ENCODE peak calls at places on chromosomes 16 and 17, in six cellular contexts. One of them, this sample, is unnamed.

GRCh38 chr17:64572682-64573154 is 65.9 kb downstream of the CEP95 start:
- DNase-seq in cardiac muscle cell: peak; percentile 54
- DNase-seq in upper lobe of right lung: no peak
- DNase-seq in stimulated activated CD8-positive, alpha-beta memory T cell treated with anti-CD3 and anti-CD28 coated beads, Interleukin-12 subunit alpha, Interleukin-12 subunit beta, amount 100 ng/mL, for 4 hours: no peak
- DNase-seq in activated CD8-positive, alpha-beta memory T cell treated with anti-CD3 and anti-CD28 coated beads for 1 hour: no peak
- DNase-seq in GM12865: no peak
- DNase-seq in this sample: no peak

GRCh38 chr16:62450291-62450690 is 414.1 kb upstream of the CDH8 start:
- DNase-seq in stimulated activated CD8-positive, alpha-beta memory T cell treated with anti-CD3 and anti-CD28 coated beads, Interleukin-12 subunit alpha, Interleukin-12 subunit beta, amount 100 ng/mL, for 4 hours: no peak
- DNase-seq in cardiac muscle cell: no peak
- DNase-seq in upper lobe of right lung: no peak
- DNase-seq in activated CD8-positive, alpha-beta memory T cell treated with anti-CD3 and anti-CD28 coated beads for 1 hour: no peak
- DNase-seq in GM12865: no peak
- DNase-seq in this sample: no peak

GRCh38 chr17:21302711-21303425 is 18.4 kb downstream of the MAP2K3 start:
- DNase-seq in upper lobe of right lung: no peak
- DNase-seq in stimulated activated CD8-positive, alpha-beta memory T cell treated with anti-CD3 and anti-CD28 coated beads, Interleukin-12 subunit alpha, Interleukin-12 subunit beta, amount 100 ng/mL, for 4 hours: no peak
- DNase-seq in activated CD8-positive, alpha-beta memory T cell treated with anti-CD3 and anti-CD28 coated beads for 1 hour: no peak
- DNase-seq in GM12865: no peak
- DNase-seq in cardiac muscle cell: no peak
- DNase-seq in this sample: peak; percentile 53

GRCh38 chr16:73033271-73033998 is 14.5 kb downstream of the ZFHX3 start:
- DNase-seq in upper lobe of right lung: no peak
- DNase-seq in activated CD8-positive, alpha-beta memory T cell treated with anti-CD3 and anti-CD28 coated beads for 1 hour: no peak
- DNase-seq in GM12865: peak; percentile 64
- DNase-seq in stimulated activated CD8-positive, alpha-beta memory T cell treated with anti-CD3 and anti-CD28 coated beads, Interleukin-12 subunit alpha, Interleukin-12 subunit beta, amount 100 ng/mL, for 4 hours: no peak
- DNase-seq in cardiac muscle cell: no peak
- DNase-seq in this sample: no peak

GRCh38 chr17:61418433-61418832 is 18.8 kb downstream of the TBX2 start:
- DNase-seq in upper lobe of right lung: no peak
- DNase-seq in cardiac muscle cell: no peak
- DNase-seq in stimulated activated CD8-positive, alpha-beta memory T cell treated with anti-CD3 and anti-CD28 coated beads, Interleukin-12 subunit alpha, Interleukin-12 subunit beta, amount 100 ng/mL, for 4 hours: no peak
- DNase-seq in activated CD8-positive, alpha-beta memory T cell treated with anti-CD3 and anti-CD28 coated beads for 1 hour: no peak
- DNase-seq in GM12865: no peak
- DNase-seq in this sample: no peak

GRCh38 chr16:30357085-30357714 is 2.1 kb upstream of the CD2BP2 start:
- DNase-seq in activated CD8-positive, alpha-beta memory T cell treated with anti-CD3 and anti-CD28 coated beads for 1 hour: no peak
- DNase-seq in upper lobe of right lung: no peak
- DNase-seq in stimulated activated CD8-positive, alpha-beta memory T cell treated with anti-CD3 and anti-CD28 coated beads, Interleukin-12 subunit alpha, Interleukin-12 subunit beta, amount 100 ng/mL, for 4 hours: no peak
- DNase-seq in GM12865: no peak
- DNase-seq in cardiac muscle cell: no peak
- DNase-seq in this sample: no peak

GRCh38 chr17:3641717-3642486 is 5.3 kb downstream of the CTNS start:
- DNase-seq in activated CD8-positive, alpha-beta memory T cell treated with anti-CD3 and anti-CD28 coated beads for 1 hour: no peak
- DNase-seq in stimulated activated CD8-positive, alpha-beta memory T cell treated with anti-CD3 and anti-CD28 coated beads, Interleukin-12 subunit alpha, Interleukin-12 subunit beta, amount 100 ng/mL, for 4 hours: no peak
- DNase-seq in GM12865: no peak
- DNase-seq in upper lobe of right lung: no peak
- DNase-seq in cardiac muscle cell: peak; percentile 57
- DNase-seq in this sample: no peak

GRCh38 chr17:80938556-80938955 is 53.1 kb upstream of the CHMP6 start:
- DNase-seq in cardiac muscle cell: no peak
- DNase-seq in stimulated activated CD8-positive, alpha-beta memory T cell treated with anti-CD3 and anti-CD28 coated beads, Interleukin-12 subunit alpha, Interleukin-12 subunit beta, amount 100 ng/mL, for 4 hours: no peak
- DNase-seq in upper lobe of right lung: peak; percentile 58
- DNase-seq in GM12865: no peak
- DNase-seq in activated CD8-positive, alpha-beta memory T cell treated with anti-CD3 and anti-CD28 coated beads for 1 hour: no peak
- DNase-seq in this sample: no peak

GRCh38 chr16:15689290-15689689 is 39.2 kb downstream of the NDE1 start:
- DNase-seq in upper lobe of right lung: no peak
- DNase-seq in activated CD8-positive, alpha-beta memory T cell treated with anti-CD3 and anti-CD28 coated beads for 1 hour: no peak
- DNase-seq in GM12865: no peak
- DNase-seq in cardiac muscle cell: no peak
- DNase-seq in stimulated activated CD8-positive, alpha-beta memory T cell treated with anti-CD3 and anti-CD28 coated beads, Interleukin-12 subunit alpha, Interleukin-12 subunit beta, amount 100 ng/mL, for 4 hours: no peak
- DNase-seq in this sample: no peak

GRCh38 chr16:64808474-64808873 is 313.4 kb downstream of the CDH11 start:
- DNase-seq in upper lobe of right lung: no peak
- DNase-seq in stimulated activated CD8-positive, alpha-beta memory T cell treated with anti-CD3 and anti-CD28 coated beads, Interleukin-12 subunit alpha, Interleukin-12 subunit beta, amount 100 ng/mL, for 4 hours: no peak
- DNase-seq in cardiac muscle cell: no peak
- DNase-seq in activated CD8-positive, alpha-beta memory T cell treated with anti-CD3 and anti-CD28 coated beads for 1 hour: no peak
- DNase-seq in GM12865: no peak
- DNase-seq in this sample: no peak